ENCODE peak calls at places on chromosomes 12 and 14, in eight cellular contexts. Y is H1, P is A549, G is lower lobe of right lung, N is fibroblast of lung, C is AG10803, O is cardiac fibroblast, A is tibial artery. U is an unnamed sample.

GRCh38 chr14:59819446-59820088 is 51.0 kb downstream of the RTN1 start:
- DNase-seq in Y (no peak), P (no peak), G (no peak), N (no peak), C (no peak), O (no peak), A (no peak), U (no peak)

GRCh38 chr12:105705765-105706164 is 375.3 kb downstream of the C12orf75 start:
- DNase-seq in Y (no peak), P (peak), G (no peak), N (peak), C (peak), O (peak), A (peak), U (peak)

GRCh38 chr12:9039397-9039977 is 50.1 kb downstream of the KLRG1 start:
- DNase-seq in Y (no peak), P (peak), G (no peak), N (peak), C (peak), O (peak), A (no peak), U (peak)

GRCh38 chr14:68137704-68138619 is 318.4 kb downstream of the RAD51B start:
- DNase-seq in Y (peak), P (peak), G (no peak), N (peak), C (peak), O (peak), A (peak), U (peak)

GRCh38 chr12:124437621-124438414 is 129.6 kb downstream of the NCOR2 start:
- DNase-seq in Y (no peak), P (no peak), G (no peak), N (no peak), C (no peak), O (no peak), A (no peak), U (no peak)

GRCh38 chr14:94925416-94925815 is 155.5 kb upstream of the GSC start:
- DNase-seq in Y (no peak), P (no peak), G (no peak), N (no peak), C (no peak), O (no peak), A (no peak), U (no peak)

GRCh38 chr14:33343016-33343415 is 404.3 kb downstream of the NPAS3 start:
- DNase-seq in Y (no peak), P (no peak), G (no peak), N (peak), C (peak), O (peak), A (no peak), U (peak)

GRCh38 chr12:6069452-6070093 is 54.9 kb downstream of the VWF start:
- DNase-seq in Y (no peak), P (no peak), G (no peak), N (peak), C (peak), O (peak), A (peak), U (peak)

GRCh38 chr14:96852823-96853422 is 55.7 kb downstream of the VRK1 start:
- DNase-seq in Y (no peak), P (peak), G (no peak), N (peak), C (peak), O (peak), A (no peak), U (peak)

GRCh38 chr12:67543371-67543770 is 105.2 kb upstream of the DYRK2 start:
- DNase-seq in Y (no peak), P (no peak), G (no peak), N (no peak), C (no peak), O (no peak), A (no peak), U (no peak)

GRCh38 chr12:26678697-26679660 is 154.0 kb downstream of the ITPR2 start:
- DNase-seq in Y (no peak), P (no peak), G (no peak), N (peak), C (peak), O (no peak), A (no peak), U (no peak)

GRCh38 chr14:71647086-71647784 is 285.0 kb upstream of the RGS6 start:
- DNase-seq in Y (peak), P (no peak), G (no peak), N (no peak), C (no peak), O (no peak), A (no peak), U (no peak)

GRCh38 chr14:91108941-91109611 is 4.8 kb upstream of the DGLUCY start:
- DNase-seq in Y (no peak), P (no peak), G (peak), N (no peak), C (no peak), O (peak), A (peak), U (peak)

GRCh38 chr12:45727994-45728624 is 1.4 kb upstream of the ARID2 start:
- DNase-seq in Y (no peak), P (no peak), G (no peak), N (no peak), C (no peak), O (no peak), A (no peak), U (no peak)

GRCh38 chr14:75399819-75400678 is 27.8 kb upstream of the JDP2 start:
- DNase-seq in Y (no peak), P (peak), G (peak), N (peak), C (peak), O (peak), A (peak), U (peak)

GRCh38 chr14:71555654-71556559 is 376.3 kb upstream of the RGS6 start:
- DNase-seq in Y (no peak), P (no peak), G (no peak), N (peak), C (peak), O (peak), A (no peak), U (peak)

GRCh38 chr12:27571463-27571862 is 47.5 kb downstream of the PPFIBP1 start:
- DNase-seq in Y (no peak), P (no peak), G (no peak), N (peak), C (peak), O (peak), A (no peak), U (peak)

GRCh38 chr12:15928345-15928744 is 17.2 kb downstream of the DERA start:
- DNase-seq in Y (no peak), P (peak), G (no peak), N (peak), C (peak), O (peak), A (no peak), U (peak)

GRCh38 chr12:104478396-104479140 is 21.8 kb downstream of the CHST11 start:
- DNase-seq in Y (no peak), P (no peak), G (peak), N (peak), C (no peak), O (no peak), A (no peak), U (no peak)

GRCh38 chr14:39258782-39259545 is 25.2 kb downstream of the MIA2 start:
- DNase-seq in Y (no peak), P (no peak), G (no peak), N (no peak), C (no peak), O (no peak), A (no peak), U (no peak)

GRCh38 chr12:105861232-105861631 is 277.5 kb downstream of the NUAK1 start:
- DNase-seq in Y (no peak), P (no peak), G (no peak), N (no peak), C (no peak), O (no peak), A (no peak), U (no peak)

GRCh38 chr14:34374998-34375740 is 86.9 kb downstream of the SPTSSA start:
- DNase-seq in Y (no peak), P (no peak), G (no peak), N (peak), C (no peak), O (peak), A (no peak), U (no peak)

GRCh38 chr12:50572275-50572674 is 67.5 kb downstream of the DIP2B start:
- DNase-seq in Y (no peak), P (peak), G (no peak), N (peak), C (peak), O (peak), A (peak), U (peak)

GRCh38 chr14:72401632-72402428 is 469.6 kb downstream of the RGS6 start:
- DNase-seq in Y (no peak), P (no peak), G (no peak), N (peak), C (no peak), O (no peak), A (no peak), U (no peak)

GRCh38 chr12:124327362-124328043 is 32.6 kb downstream of the RFLNA start:
- DNase-seq in Y (no peak), P (no peak), G (no peak), N (no peak), C (no peak), O (no peak), A (no peak), U (no peak)

GRCh38 chr12:100554608-100555077 is 18.8 kb upstream of the GAS2L3 start:
- DNase-seq in Y (no peak), P (peak), G (no peak), N (peak), C (peak), O (peak), A (no peak), U (peak)

GRCh38 chr14:96201965-96202364 is 2.7 kb upstream of the BDKRB2 start:
- DNase-seq in Y (no peak), P (no peak), G (no peak), N (no peak), C (no peak), O (no peak), A (no peak), U (no peak)

GRCh38 chr12:49335955-49336644 is 888 bp downstream of the C1QL4 start:
- DNase-seq in Y (no peak), P (no peak), G (no peak), N (no peak), C (no peak), O (no peak), A (no peak), U (no peak)

GRCh38 chr14:100292776-100293461 is 13.3 kb downstream of the SLC25A29 start:
- DNase-seq in Y (no peak), P (no peak), G (no peak), N (no peak), C (no peak), O (no peak), A (peak), U (no peak)

GRCh38 chr14:99674776-99675175 is 9.3 kb upstream of the CYP46A1 start:
- DNase-seq in Y (no peak), P (no peak), G (no peak), N (no peak), C (no peak), O (no peak), A (no peak), U (no peak)

GRCh38 chr12:57487055-57487596 is 742 bp upstream of the MARS1 start:
- DNase-seq in Y (no peak), P (no peak), G (no peak), N (no peak), C (no peak), O (no peak), A (no peak), U (no peak)
- H3K4me3 ChIP-seq in Y (no peak), P (peak), G (peak), N (no peak), C (no peak), O (no peak), A (peak), U (peak)

GRCh38 chr12:54393743-54394142 is 9.2 kb upstream of the ZNF385A start:
- DNase-seq in Y (no peak), P (no peak), G (no peak), N (no peak), C (no peak), O (no peak), A (no peak), U (no peak)

GRCh38 chr12:54394986-54395385 is 10.5 kb upstream of the ZNF385A start:
- DNase-seq in Y (no peak), P (no peak), G (no peak), N (no peak), C (no peak), O (no peak), A (no peak), U (no peak)

GRCh38 chr12:54393350-54393655 is 8.8 kb upstream of the ZNF385A start:
- DNase-seq in Y (no peak), P (no peak), G (no peak), N (no peak), C (no peak), O (no peak), A (no peak), U (no peak)

GRCh38 chr12:54395545-54395944 is 11.0 kb upstream of the ZNF385A start:
- DNase-seq in Y (no peak), P (no peak), G (no peak), N (no peak), C (no peak), O (no peak), A (no peak), U (no peak)

DNA sequence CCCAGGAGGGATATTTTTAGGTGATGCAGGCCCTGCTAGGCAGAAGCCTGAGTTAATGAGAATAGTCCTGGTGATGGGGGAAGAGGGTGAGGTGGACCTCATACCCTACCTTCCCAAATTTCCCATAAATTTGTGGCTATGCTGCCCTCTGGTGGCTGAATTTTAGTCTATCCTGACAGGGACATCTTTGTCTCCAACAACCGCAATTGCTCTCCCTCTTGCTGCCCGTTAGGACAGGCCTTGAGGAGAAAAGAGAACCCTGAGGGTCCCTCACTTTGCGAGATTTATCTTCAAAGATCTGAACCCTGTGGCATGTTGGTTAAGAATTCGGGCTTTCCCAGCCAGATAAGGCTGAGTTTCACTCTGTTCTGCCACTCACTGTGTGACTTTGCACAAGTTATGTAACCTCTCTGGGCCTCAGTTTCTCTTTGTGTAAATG is 9.8 kb upstream of the ZNF385A start:
- DNase-seq in Y (no peak), P (peak), G (no peak), N (peak), C (peak), O (peak), A (no peak), U (peak)
- TF ChIP-seq CTCF in Y (peak), P (peak), G (peak), N (peak), C (peak), O (peak), A (peak), U (peak)

GRCh38 chr12:94872671-94873367 is 130.7 kb downstream of the NDUFA12 start:
- DNase-seq in Y (no peak), P (no peak), G (no peak), N (no peak), C (no peak), O (no peak), A (no peak), U (no peak)

GRCh38 chr12:94873368-94874085 is 130.0 kb downstream of the NDUFA12 start:
- DNase-seq in Y (no peak), P (no peak), G (no peak), N (no peak), C (no peak), O (no peak), A (no peak), U (no peak)

GRCh38 chr12:94875525-94875924 is 128.0 kb downstream of the NDUFA12 start:
- DNase-seq in Y (no peak), P (peak), G (no peak), N (no peak), C (no peak), O (peak), A (no peak), U (peak)

GRCh38 chr12:94874986-94875312 is 128.5 kb downstream of the NDUFA12 start:
- DNase-seq in Y (no peak), P (no peak), G (no peak), N (no peak), C (no peak), O (no peak), A (no peak), U (no peak)

DNA sequence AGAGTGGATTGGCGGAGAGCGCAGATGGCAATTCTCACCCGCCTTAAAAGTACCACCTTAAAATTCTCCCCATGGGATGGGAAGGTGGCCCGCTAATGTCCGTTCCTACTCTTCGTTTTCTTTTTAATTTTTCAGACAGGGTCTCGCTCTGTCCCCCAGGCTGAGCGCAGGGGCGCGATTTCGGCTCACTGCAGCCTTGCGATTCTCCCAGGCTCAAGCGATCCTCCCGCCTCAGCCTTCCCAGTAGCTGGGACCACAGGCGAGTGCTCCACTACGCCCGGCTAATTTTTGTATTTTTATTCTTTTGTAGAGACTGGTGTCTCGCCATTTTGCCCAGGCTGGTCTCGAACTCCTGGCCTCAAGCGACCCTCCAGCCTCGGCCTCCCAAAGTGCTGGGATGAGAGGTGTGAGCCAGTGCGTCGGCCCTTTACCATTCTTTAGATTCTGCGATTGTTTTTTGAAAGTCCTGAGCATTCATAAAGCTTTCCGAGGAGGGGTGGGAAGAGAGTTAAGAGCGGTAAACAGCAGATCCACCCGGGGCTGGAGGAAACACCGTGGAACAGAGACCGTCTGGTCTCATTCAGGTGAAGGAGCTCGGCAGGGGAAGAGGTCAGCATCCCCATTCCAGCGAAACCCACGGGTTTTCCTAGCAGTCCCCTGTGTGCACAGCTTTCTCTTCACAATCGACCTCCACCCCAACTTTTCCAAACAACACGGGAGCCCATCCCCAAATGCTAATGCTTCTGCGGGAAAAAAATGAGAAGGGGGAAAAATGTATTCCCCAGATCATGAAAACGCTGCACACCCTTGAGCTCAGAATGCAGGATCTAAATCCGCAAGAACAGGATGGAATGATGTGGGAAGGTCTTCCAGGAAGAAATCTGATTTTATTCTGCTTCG is 129.2 kb downstream of the NDUFA12 start:
- DNase-seq in Y (no peak), P (no peak), G (no peak), N (no peak), C (no peak), O (no peak), A (no peak), U (no peak)
- H3K4me3 ChIP-seq in Y (peak), P (peak), G (peak), N (no peak), C (no peak), O (peak), A (peak), U (no peak)

DNA sequence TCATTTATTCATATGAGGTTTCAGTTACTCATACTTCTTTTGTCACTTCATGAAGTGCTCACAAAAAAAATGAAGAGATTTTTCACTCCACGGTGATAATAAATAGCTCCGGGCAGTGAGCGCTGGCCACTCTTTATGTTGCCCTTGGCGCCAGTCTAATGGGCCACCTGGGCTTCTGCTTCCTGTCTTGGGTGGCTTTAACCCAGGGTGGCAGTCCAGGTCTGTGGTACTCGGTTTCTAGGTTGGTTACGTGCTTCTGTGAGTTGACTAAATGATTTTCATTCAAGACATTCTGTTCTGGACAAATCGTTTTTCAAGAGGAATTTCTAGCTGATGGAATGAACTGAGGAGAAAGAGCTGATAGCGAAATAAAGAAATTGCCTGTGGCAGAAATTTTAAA is 34.6 kb upstream of the NID2 start:
- DNase-seq in Y (no peak), P (no peak), G (no peak), N (no peak), C (no peak), O (no peak), A (no peak), U (no peak)
- TF ChIP-seq CTCF in Y (no peak), P (no peak), G (no peak), N (no peak), C (no peak), O (no peak), A (no peak), U (no peak)

DNA sequence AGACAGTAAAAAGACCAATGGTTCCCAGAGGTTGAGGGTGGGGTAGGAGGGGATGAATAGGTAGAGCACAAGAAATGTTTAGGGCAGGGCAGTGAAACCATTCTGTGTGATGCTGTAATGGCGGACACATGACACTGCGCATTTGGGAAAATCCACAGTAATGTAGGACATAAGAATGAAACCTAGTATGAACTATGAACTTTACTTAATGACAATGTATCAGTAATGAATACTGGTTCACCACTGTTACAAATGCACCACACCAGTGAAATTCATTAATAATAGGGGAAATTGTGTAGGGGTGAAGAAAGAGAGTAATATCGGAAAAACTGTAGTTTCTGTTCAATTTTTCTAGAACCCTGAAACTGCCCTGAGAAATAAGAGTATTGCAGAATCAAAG is 5.6 kb downstream of the ERH start:
- DNase-seq in Y (no peak), P (no peak), G (no peak), N (no peak), C (no peak), O (no peak), A (no peak), U (no peak)
- H3K4me3 ChIP-seq in Y (no peak), P (no peak), G (no peak), N (no peak), C (no peak), O (no peak), A (no peak), U (no peak)

DNA sequence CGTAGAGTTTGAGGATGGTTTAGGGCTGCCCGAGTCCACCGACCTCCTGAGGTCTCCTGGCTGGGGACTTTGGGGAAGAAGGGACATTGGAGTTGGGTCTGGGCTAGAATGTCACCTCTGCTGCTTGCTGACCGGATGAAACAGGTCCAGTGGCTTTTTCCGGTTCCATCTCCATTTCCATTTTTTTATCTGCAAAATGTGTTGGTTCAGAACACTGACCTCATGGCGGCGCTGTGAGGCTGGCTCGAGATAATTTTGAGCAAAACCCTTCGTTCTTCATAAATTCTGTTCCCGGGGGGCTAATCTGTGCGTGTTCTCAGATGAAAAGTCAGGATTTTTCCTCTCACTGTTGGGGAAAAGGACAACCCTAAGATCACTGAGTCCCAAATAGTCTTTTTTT is 11.7 kb upstream of the MYL2 start:
- DNase-seq in Y (no peak), P (peak), G (no peak), N (no peak), C (no peak), O (peak), A (no peak), U (peak)
- TF ChIP-seq CTCF in Y (peak), P (peak), G (no peak), N (peak), C (peak), O (peak), A (no peak), U (peak)

U was measured in fibroblast of pulmonary artery.